ENCODE peak calls at places on chromosomes 11 and 22, in four cellular contexts. F, J, N and E are unnamed samples.

GRCh38 chr11:121656333-121657090 is 203.7 kb upstream of the SORL1-AS1 start:
- DNase-seq in F (no peak), J (no peak), N (no peak), E (no peak)

GRCh38 chr22:30869996-30870395 is 98.6 kb downstream of the MORC2 start:
- DNase-seq in J (peak; percentile 26), N (no peak), F (peak; percentile 51), E (no peak)

GRCh38 chr11:64867748-64868462 is 10.5 kb downstream of the EHD1 start:
- DNase-seq in N (no peak), J (no peak), F (peak; percentile 79), E (no peak)

GRCh38 chr11:67497656-67498291 is 7.4 kb downstream of the PITPNM1 start:
- DNase-seq in J (no peak), N (no peak), F (no peak), E (no peak)

GRCh38 chr11:112812719-112813118 is 148.5 kb upstream of the NCAM1 start:
- DNase-seq in J (no peak), N (no peak), F (no peak), E (no peak)

GRCh38 chr11:12800032-12800671 is 125.9 kb downstream of the TEAD1 start:
- DNase-seq in F (no peak), J (no peak), N (peak; percentile 75), E (no peak)

GRCh38 chr22:36285545-36285944 is 32.6 kb downstream of the APOL1 start:
- DNase-seq in N (no peak), F (peak; percentile 61), J (no peak), E (no peak)

GRCh38 chr11:112593440-112593839 is 332.8 kb upstream of the PLET1 start:
- DNase-seq in J (no peak), F (no peak), N (no peak), E (no peak)

GRCh38 chr11:2355000-2355644 is 22.0 kb upstream of the CD81 start:
- DNase-seq in J (no peak), F (no peak), N (no peak), E (no peak)

GRCh38 chr11:117822522-117823033 is 2.0 kb downstream of the FXYD2 start:
- DNase-seq in J (no peak), N (peak; percentile 11), F (peak; percentile 64), E (no peak)
- H3K27me3 ChIP-seq in J (no peaks in the 10 kb centered on the region), N (no peaks in the 10 kb centered on the region), F (peaks cover 41% of the 10 kb centered on the region), E (no peaks in the 10 kb centered on the region)

DNA sequence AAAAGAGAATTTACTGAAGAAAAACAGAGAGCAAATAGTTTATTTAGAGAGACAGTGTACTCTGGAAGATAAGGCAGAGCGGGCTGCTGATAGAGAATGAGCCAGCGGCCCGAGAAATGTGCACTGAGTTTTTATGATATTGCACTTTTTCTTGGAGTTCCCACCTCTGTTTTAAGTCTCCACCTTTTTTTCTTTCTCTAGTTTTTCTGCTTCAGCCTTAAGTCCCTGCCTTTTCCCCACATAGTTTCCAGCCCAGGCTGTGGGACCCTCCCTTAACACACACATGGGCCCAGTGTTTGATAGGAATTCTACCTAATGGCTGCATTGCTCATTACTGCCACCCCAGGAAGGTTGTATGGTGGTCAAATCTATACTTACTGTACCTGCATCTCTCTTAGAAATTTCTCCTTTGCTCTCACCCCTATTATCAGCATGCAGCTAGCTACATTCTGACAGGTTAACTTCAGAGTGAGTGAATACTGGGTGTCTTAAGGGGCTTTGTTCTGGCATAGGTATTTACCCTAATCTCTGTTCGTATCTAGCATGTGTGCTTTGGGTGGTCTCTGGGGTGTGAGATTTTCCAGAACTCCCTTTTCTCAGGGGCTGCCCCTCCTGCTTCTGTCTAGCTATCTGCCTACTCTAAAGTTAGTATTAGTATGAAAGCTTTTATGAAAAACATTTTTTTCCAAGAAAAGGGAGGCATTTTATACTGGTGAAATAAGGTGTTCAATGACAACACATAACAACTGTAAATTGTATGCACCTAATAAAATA is 127.3 kb upstream of the TOP3B start:
- DNase-seq in J (no peak), F (no peak), N (no peak), E (no peak)
- TF ChIP-seq CTCF in J (no peak), F (no peak), N (no peak), E (no peak)

GRCh38 chr11:33530824-33531223 is 169.8 kb downstream of the C11orf91 start:
- DNase-seq in F (no peak), N (no peak), J (no peak), E (no peak)

GRCh38 chr11:33531743-33532181 is 168.9 kb downstream of the C11orf91 start:
- DNase-seq in N (no peak), F (no peak), J (no peak), E (no peak)

GRCh38 chr11:33532257-33532656 is 168.4 kb downstream of the C11orf91 start:
- DNase-seq in J (no peak), N (no peak), F (no peak), E (no peak)

GRCh38 chr11:33532720-33533119 is 167.9 kb downstream of the C11orf91 start:
- DNase-seq in N (no peak), J (no peak), F (no peak), E (no peak)

DNA sequence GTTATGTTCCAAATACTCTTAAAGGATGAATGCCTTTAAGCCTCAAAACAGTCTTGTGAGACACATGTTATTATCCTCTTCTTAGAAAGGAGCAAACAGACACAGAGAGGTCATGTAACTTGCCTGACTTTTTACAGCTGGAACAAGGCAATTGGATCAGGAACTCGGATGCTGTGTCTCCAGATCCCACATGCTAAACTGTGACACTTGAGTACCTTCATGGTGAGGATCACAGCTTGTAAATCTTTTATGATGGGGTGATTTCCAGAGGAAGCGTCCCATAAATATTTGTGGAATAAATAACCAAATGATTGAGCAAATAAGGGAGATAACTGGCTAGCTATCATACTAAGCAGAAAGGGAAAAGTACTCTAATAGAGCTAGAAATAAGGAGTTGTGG is 171.2 kb downstream of the C11orf91 start:
- DNase-seq in N (no peak), F (no peak), J (no peak), E (no peak)
- H3K27ac ChIP-seq in N (no peak overlapping the region), F (no peak overlapping the region), J (no peak overlapping the region), E (no peak overlapping the region)

GRCh38 chr22:48424201-48424627 is 1403.5 kb downstream of the BRD1 start:
- DNase-seq in J (no peak), N (no peak), F (no peak), E (no peak)

GRCh38 chr22:48424661-48425060 is 1403.0 kb downstream of the BRD1 start:
- DNase-seq in N (no peak), J (no peak), F (no peak), E (no peak)

GRCh38 chr22:48423481-48423901 is 1404.2 kb downstream of the BRD1 start:
- DNase-seq in J (no peak), N (no peak), F (no peak), E (no peak)

GRCh38 chr22:48425091-48425506 is 1402.6 kb downstream of the BRD1 start:
- DNase-seq in J (no peak), N (no peak), F (no peak), E (no peak)

DNA sequence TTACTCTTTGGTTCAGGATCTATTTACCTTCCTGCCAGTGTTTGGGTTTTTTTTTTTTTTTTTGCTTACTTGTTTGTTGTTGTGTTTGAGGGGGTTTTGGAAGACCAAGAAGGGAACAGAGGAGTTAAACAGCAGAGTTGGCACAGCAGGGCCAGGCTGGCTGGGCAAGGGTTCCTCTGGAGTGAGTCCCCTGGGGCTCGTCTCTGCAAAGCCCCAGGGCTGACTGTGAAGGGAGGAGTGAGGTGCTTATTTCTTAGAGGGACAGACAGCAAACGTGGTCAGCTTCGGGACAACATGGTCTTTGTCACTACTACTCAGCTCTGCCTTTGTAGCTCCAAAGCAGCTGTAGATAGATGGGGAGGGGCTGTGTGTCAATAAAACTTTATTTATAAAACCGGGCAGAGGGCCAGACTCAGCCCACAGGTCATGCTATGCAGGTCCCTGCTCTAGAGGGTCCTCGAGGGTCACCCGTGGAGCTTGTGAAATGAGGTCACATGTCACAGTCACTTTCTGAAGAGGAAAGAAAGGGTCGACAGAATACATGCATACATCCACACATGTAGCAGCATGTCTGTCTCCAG is 1404.7 kb downstream of the BRD1 start:
- DNase-seq in N (no peak), J (no peak), F (no peak), E (no peak)
- H3K27me3 ChIP-seq in N (no peaks in the 10 kb centered on the region), J (no peaks in the 10 kb centered on the region), F (peaks cover 60% of the 10 kb centered on the region), E (peaks cover 4% of the 10 kb centered on the region)

DNA sequence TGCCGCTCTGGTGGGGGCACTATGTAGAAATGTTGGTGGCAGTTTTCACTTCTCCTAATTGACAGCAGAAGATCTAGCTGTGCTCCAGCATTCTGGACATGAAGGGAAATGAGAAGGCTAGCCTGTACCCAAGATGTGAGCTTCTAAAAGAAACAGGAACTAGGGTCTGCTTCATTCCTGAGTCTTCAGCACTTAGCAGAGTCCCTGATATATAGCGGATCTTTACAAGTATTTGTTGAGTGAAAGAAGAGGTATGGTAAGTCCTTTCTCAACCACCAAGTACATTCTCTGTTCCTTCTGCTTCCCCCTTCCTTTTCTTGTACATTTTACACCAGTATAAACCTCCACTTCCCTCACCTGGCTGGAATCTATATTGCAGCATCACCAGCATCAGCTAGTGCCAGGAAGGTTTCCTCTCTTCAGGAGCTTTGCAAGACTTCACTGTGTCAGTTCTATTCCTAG is 408.3 kb upstream of the CADM1 start:
- DNase-seq in N (no peak), J (no peak), F (no peak), E (no peak)
- TF ChIP-seq CTCF in N (no peak), J (no peak), F (no peak), E (no peak)

DNA sequence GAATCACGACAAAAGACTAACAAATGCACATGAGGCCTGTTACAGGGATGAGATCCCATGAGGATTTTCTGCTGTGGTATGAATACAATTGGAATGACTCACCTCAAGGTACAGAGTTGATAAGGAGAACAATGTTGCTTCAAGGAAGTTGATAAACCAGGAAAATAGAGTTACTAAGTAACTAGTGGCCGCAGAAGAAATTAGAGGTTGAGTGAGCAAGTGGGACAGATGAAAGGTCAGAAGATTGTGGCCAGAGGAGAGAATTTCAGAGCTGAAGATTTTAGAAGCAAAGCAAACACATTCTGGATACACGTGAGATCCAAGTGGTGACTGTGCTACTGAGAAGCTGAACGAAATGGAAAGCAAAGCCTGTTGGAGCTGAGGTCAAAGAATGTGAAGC is 67.8 kb downstream of the CYB5R2 start:
- DNase-seq in F (no peak), J (no peak), N (peak; percentile 31), E (no peak)
- H3K27ac ChIP-seq in F (no peak overlapping the region), J (peak overlapping the region; percentile 59), N (peak overlapping the region; percentile 88), E (no peak overlapping the region)

DNA sequence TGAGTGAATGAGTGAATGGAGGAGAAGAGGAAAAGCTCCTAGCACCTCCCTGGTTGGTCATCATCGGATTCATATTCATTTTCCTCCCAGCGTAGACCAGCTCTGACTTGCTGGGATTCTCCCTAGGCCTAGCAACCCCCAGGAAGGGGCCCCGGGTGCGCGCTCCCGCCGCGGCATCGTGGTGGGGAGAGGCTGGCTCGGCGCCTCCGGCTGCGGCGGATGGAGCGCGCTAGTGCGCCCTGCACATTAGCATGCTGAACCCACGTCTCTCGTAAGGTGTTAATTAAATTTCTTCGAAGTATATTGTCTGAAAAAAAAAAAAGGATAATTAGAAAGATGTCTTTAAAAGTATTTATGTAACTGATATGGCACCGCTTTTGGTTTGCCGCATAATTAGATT is 21.6 kb downstream of the MPPED1 start:
- DNase-seq in J (no peak), N (no peak), F (peak; percentile 24), E (no peak)
- H3K27me3 ChIP-seq in J (no peaks in the 10 kb centered on the region), N (no peaks in the 10 kb centered on the region), F (peaks cover 92% of the 10 kb centered on the region), E (peaks cover 12% of the 10 kb centered on the region)

GRCh38 chr22:26264162-26264561 is 94.9 kb downstream of the SEZ6L start:
- DNase-seq in J (no peak), F (no peak), N (no peak), E (no peak)

GRCh38 chr22:26259510-26259909 is 90.2 kb downstream of the SEZ6L start:
- DNase-seq in J (no peak), N (no peak), F (no peak), E (no peak)
- TF ChIP-seq CTCF in J (no peak), N (no peak), F (no peak), E (no peak)

GRCh38 chr22:18035740-18036139 is 11.4 kb upstream of the MICAL3 start:
- DNase-seq in F (peak; percentile 49), J (no peak), N (peak; percentile 81), E (no peak)
- H3K27ac ChIP-seq in F (peak overlapping the region; percentile 56), J (no peak overlapping the region), N (no peak overlapping the region), E (no peak overlapping the region)

GRCh38 chr22:44822479-44822878 is 70.1 kb downstream of the ARHGAP8 start:
- DNase-seq in J (no peak), N (no peak), F (peak; percentile 1), E (no peak)
- H3K27me3 ChIP-seq in J (no peaks in the 10 kb centered on the region), N (no peaks in the 10 kb centered on the region), F (peaks cover 6% of the 10 kb centered on the region), E (no peaks in the 10 kb centered on the region)